ENCODE peak calls at places on chromosomes 1 and 21, in ten cellular contexts. Z is IMR-90, V is A549, J is adrenal gland, N is body of pancreas, A is spleen, S is heart left ventricle, C is ovary, W is endothelial cell of umbilical vein, H is right lobe of liver. D is an unnamed sample. For H3K9me3, the result is how much of the 10 kb centered on the place peaks cover.

GRCh38 chr1:239778221-239778813 is 313.4 kb upstream of the FMN2 start:
- DNase-seq in Z (no peak), V (peak), J (no peak), N (no peak), A (no peak), S (no peak), C (no peak), W (no peak), H (no peak), D (no peak)

GRCh38 chr1:95340056-95340455 is 106.0 kb downstream of the RWDD3 start:
- DNase-seq in Z (no peak), V (no peak), J (no peak), N (no peak), A (no peak), S (no peak), C (no peak), W (no peak), H (no peak), D (no peak)

GRCh38 chr21:35779690-35780570 is 280.4 kb downstream of the SETD4 start:
- DNase-seq in Z (peak), V (no peak), J (peak), N (peak), A (no peak), S (peak), C (no peak), W (no peak), H (no peak), D (peak)

GRCh38 chr1:202264300-202265075 is 70.9 kb downstream of the LGR6 start:
- DNase-seq in Z (no peak), V (no peak), J (peak), N (no peak), A (peak), S (no peak), C (no peak), W (no peak), H (no peak), D (no peak)

GRCh38 chr1:9766759-9767442 is 56.9 kb downstream of the CLSTN1 start:
- DNase-seq in Z (peak), V (peak), J (peak), N (peak), A (peak), S (no peak), C (no peak), W (no peak), H (no peak), D (no peak)

GRCh38 chr1:107787299-107787698 is 177.7 kb downstream of the VAV3 start:
- DNase-seq in Z (no peak), V (peak), J (no peak), N (no peak), A (peak), S (no peak), C (no peak), W (no peak), H (no peak), D (no peak)

GRCh38 chr1:48214820-48215219 is 7.7 kb upstream of the SLC5A9 start:
- DNase-seq in Z (no peak), V (no peak), J (no peak), N (no peak), A (no peak), S (no peak), C (no peak), W (no peak), H (no peak), D (no peak)

GRCh38 chr1:45499415-45499769 is 481 bp downstream of the CCDC163 start:
- DNase-seq in Z (no peak), V (no peak), J (peak), N (no peak), A (peak), S (no peak), C (no peak), W (peak), H (no peak), D (no peak)

GRCh38 chr1:34984435-34985062 is 598 bp downstream of the TMEM35B start:
- DNase-seq in Z (peak), V (no peak), J (peak), N (peak), A (no peak), S (peak), C (peak), W (peak), H (no peak), D (peak)

GRCh38 chr1:93641527-93641926 is 40.1 kb downstream of the BCAR3 start:
- DNase-seq in Z (peak), V (no peak), J (no peak), N (no peak), A (no peak), S (no peak), C (no peak), W (no peak), H (no peak), D (no peak)

GRCh38 chr1:69671363-69672010 is 103.8 kb downstream of the LRRC7 start:
- DNase-seq in Z (no peak), V (no peak), J (no peak), N (no peak), A (peak), S (no peak), C (no peak), W (no peak), H (no peak), D (no peak)

GRCh38 chr1:154860154-154860870 is 9.8 kb downstream of the KCNN3 start:
- DNase-seq in Z (no peak), V (no peak), J (no peak), N (no peak), A (no peak), S (no peak), C (no peak), W (no peak), H (no peak), D (no peak)

GRCh38 chr1:8980656-8981055 is 35.0 kb downstream of the CA6 start:
- DNase-seq in Z (no peak), V (no peak), J (no peak), N (no peak), A (no peak), S (no peak), C (no peak), W (no peak), H (no peak), D (no peak)

GRCh38 chr1:117967900-117968299 is 38.4 kb downstream of the WDR3 start:
- DNase-seq in Z (peak), V (no peak), J (no peak), N (no peak), A (no peak), S (no peak), C (no peak), W (no peak), H (no peak), D (no peak)

GRCh38 chr1:31444725-31445448 is 31.9 kb downstream of the SERINC2 start:
- DNase-seq in Z (no peak), V (peak), J (peak), N (peak), A (no peak), S (no peak), C (no peak), W (peak), H (peak), D (no peak)

GRCh38 chr1:93878501-93878888 is 511 bp downstream of the DNTTIP2 start:
- DNase-seq in Z (peak), V (peak), J (peak), N (peak), A (peak), S (peak), C (peak), W (peak), H (peak), D (peak)

GRCh38 chr1:215290018-215290417 is 207.5 kb downstream of the KCNK2 start:
- DNase-seq in Z (peak), V (no peak), J (no peak), N (no peak), A (no peak), S (no peak), C (no peak), W (no peak), H (no peak), D (no peak)

GRCh38 chr1:64031191-64031590 is 172.2 kb upstream of the UBE2U start:
- DNase-seq in Z (peak), V (no peak), J (no peak), N (no peak), A (no peak), S (peak), C (no peak), W (no peak), H (no peak), D (no peak)

GRCh38 chr1:222817529-222817928 is 2.7 kb downstream of the DISP1 start:
- DNase-seq in Z (peak), V (peak), J (peak), N (peak), A (no peak), S (peak), C (no peak), W (peak), H (no peak), D (no peak)

GRCh38 chr1:27488523-27489138 is 1.3 kb downstream of the WASF2 start:
- DNase-seq in Z (peak), V (peak), J (no peak), N (no peak), A (no peak), S (no peak), C (no peak), W (peak), H (no peak), D (no peak)

GRCh38 chr1:245751671-245752070 is 596.9 kb downstream of the KIF26B start:
- DNase-seq in Z (no peak), V (no peak), J (no peak), N (no peak), A (no peak), S (no peak), C (no peak), W (no peak), H (no peak), D (no peak)

GRCh38 chr1:54301494-54301893 is 101.5 kb downstream of the MRPL37 start:
- DNase-seq in Z (no peak), V (no peak), J (no peak), N (no peak), A (no peak), S (no peak), C (no peak), W (no peak), H (no peak), D (no peak)

GRCh38 chr1:169115891-169116585 is 9.5 kb downstream of the ATP1B1 start:
- DNase-seq in Z (peak), V (peak), J (peak), N (peak), A (peak), S (peak), C (no peak), W (no peak), H (peak), D (peak)

GRCh38 chr1:63557365-63557987 is 34.2 kb downstream of the EFCAB7 start:
- DNase-seq in Z (peak), V (peak), J (peak), N (peak), A (no peak), S (no peak), C (no peak), W (peak), H (no peak), D (peak)

GRCh38 chr1:10674700-10675598 is 121.5 kb downstream of the CASZ1 start:
- DNase-seq in Z (no peak), V (no peak), J (no peak), N (no peak), A (no peak), S (no peak), C (no peak), W (no peak), H (no peak), D (no peak)

GRCh38 chr1:179047637-179048002 is 21.9 kb downstream of the FAM20B start:
- DNase-seq in Z (no peak), V (no peak), J (no peak), N (no peak), A (no peak), S (no peak), C (no peak), W (no peak), H (no peak), D (no peak)

GRCh38 chr1:204650911-204651570 is 34.5 kb downstream of the LRRN2 start:
- DNase-seq in Z (no peak), V (no peak), J (no peak), N (no peak), A (no peak), S (no peak), C (no peak), W (no peak), H (no peak), D (no peak)

GRCh38 chr1:24932284-24932683 is 2.2 kb upstream of the RUNX3 start:
- DNase-seq in Z (no peak), V (peak), J (peak), N (no peak), A (peak), S (no peak), C (no peak), W (no peak), H (no peak), D (peak)

GRCh38 chr1:231202125-231202633 is 38.8 kb upstream of the GNPAT start:
- DNase-seq in Z (no peak), V (no peak), J (no peak), N (no peak), A (peak), S (no peak), C (no peak), W (no peak), H (no peak), D (no peak)

GRCh38 chr1:91529856-91530255 is 29.2 kb downstream of the CDC7 start:
- DNase-seq in Z (peak), V (peak), J (peak), N (no peak), A (no peak), S (no peak), C (no peak), W (peak), H (no peak), D (no peak)

GRCh38 chr1:165376041-165376810 is 19.7 kb upstream of the LMX1A start:
- DNase-seq in Z (peak), V (no peak), J (peak), N (peak), A (peak), S (peak), C (peak), W (peak), H (peak), D (peak)

GRCh38 chr1:19179597-19180271 is 30.3 kb downstream of the UBR4 start:
- DNase-seq in Z (peak), V (peak), J (no peak), N (peak), A (no peak), S (no peak), C (no peak), W (peak), H (no peak), D (peak)

GRCh38 chr1:93569479-93569878 is 112.2 kb downstream of the BCAR3 start:
- DNase-seq in Z (no peak), V (no peak), J (no peak), N (no peak), A (no peak), S (no peak), C (no peak), W (no peak), H (no peak), D (no peak)

GRCh38 chr1:190478193-190479007 is 736 bp upstream of the BRINP3 start:
- DNase-seq in Z (peak), V (peak), J (no peak), N (peak), A (no peak), S (no peak), C (peak), W (peak), H (no peak), D (peak)

GRCh38 chr1:16019580-16020277 is 1.9 kb upstream of the HSPB7 start:
- DNase-seq in Z (peak), V (no peak), J (peak), N (no peak), A (no peak), S (peak), C (no peak), W (no peak), H (no peak), D (no peak)

GRCh38 chr1:247865416-247865815 is 8.4 kb downstream of the TRIM58 start:
- DNase-seq in Z (no peak), V (no peak), J (no peak), N (no peak), A (no peak), S (no peak), C (no peak), W (no peak), H (no peak), D (no peak)
- H3K9me3 ChIP-seq in Z (under half), V (under half), J (under half), N (under half), A (under half), S (under half), C (under half), W (under half), H (under half), D (under half)

GRCh38 chr1:206558794-206559660 is 51.7 kb downstream of the RASSF5 start:
- DNase-seq in Z (no peak), V (no peak), J (no peak), N (no peak), A (no peak), S (no peak), C (no peak), W (no peak), H (no peak), D (no peak)

GRCh38 chr1:206559661-206559995 is 52.3 kb downstream of the RASSF5 start:
- DNase-seq in Z (no peak), V (no peak), J (peak), N (no peak), A (no peak), S (no peak), C (no peak), W (no peak), H (no peak), D (no peak)

GRCh38 chr1:206556047-206556747 is 48.9 kb downstream of the RASSF5 start:
- DNase-seq in Z (no peak), V (no peak), J (peak), N (no peak), A (no peak), S (no peak), C (no peak), W (no peak), H (no peak), D (no peak)

GRCh38 chr1:206556748-206557635 is 49.7 kb downstream of the RASSF5 start:
- DNase-seq in Z (peak), V (peak), J (peak), N (peak), A (peak), S (peak), C (peak), W (peak), H (peak), D (peak)

GRCh38 chr1:206557636-206558473 is 50.5 kb downstream of the RASSF5 start:
- DNase-seq in Z (no peak), V (no peak), J (no peak), N (peak), A (peak), S (no peak), C (no peak), W (no peak), H (no peak), D (no peak)
- TF ChIP-seq POLR2A in Z (no peak), V (no peak), J (no peak), N (no peak), A (no peak), S (no peak), C (no peak), W (no peak), H (no peak), D (no peak)

GRCh38 chr1:106526650-106527049 is 529.8 kb upstream of the PRMT6 start:
- DNase-seq in Z (peak), V (no peak), J (no peak), N (no peak), A (no peak), S (no peak), C (no peak), W (no peak), H (no peak), D (no peak)

GRCh38 chr1:106524631-106525030 is 531.8 kb upstream of the PRMT6 start:
- DNase-seq in Z (no peak), V (no peak), J (no peak), N (no peak), A (no peak), S (no peak), C (no peak), W (no peak), H (no peak), D (no peak)

DNA sequence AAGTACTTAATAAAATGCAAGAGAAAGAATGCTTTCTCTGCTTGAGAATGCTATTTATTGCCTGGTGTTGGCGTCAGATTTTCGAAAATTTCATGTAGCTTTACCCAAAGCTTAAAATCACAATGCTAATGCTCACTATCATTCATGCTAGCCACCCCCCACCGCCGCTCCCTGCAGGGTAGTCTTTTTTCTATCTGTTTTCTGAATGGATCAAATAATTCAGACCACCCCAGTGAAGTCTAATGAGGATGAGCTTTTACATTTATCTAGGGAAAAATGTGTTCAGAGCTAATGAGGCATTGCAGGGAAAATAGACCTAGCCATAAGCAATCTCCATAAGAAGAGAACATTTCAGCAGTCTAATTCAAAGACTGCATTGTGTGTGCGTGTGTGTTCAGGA is 533.0 kb upstream of the PRMT6 start:
- DNase-seq in Z (no peak), V (no peak), J (no peak), N (no peak), A (no peak), S (no peak), C (no peak), W (no peak), H (no peak), D (no peak)
- H3K4me3 ChIP-seq in Z (no peak), V (no peak), J (no peak), N (no peak), A (no peak), S (no peak), C (no peak), W (no peak), H (no peak), D (no peak)

DNA sequence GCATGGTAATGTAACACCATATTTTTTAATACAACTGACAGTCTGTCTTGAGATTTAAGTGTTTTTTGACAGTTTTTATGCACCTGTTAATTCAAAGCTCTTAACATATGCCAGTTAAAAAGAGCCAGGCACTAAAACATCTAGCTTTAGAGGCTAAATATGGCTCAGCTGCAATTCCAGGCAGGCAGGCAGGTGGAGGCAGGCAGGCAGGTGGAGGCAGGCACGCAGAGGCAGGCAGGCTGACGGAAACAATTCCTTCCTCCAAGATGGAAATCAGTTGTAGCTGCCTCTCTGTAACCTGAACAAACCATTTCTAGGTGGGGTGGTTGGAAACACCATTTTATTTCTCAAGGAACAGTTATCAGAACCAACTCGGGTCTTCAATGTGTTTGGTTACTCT is 51.2 kb downstream of the GORAB start:
- DNase-seq in Z (no peak), V (no peak), J (no peak), N (no peak), A (no peak), S (no peak), C (no peak), W (no peak), H (no peak), D (no peak)
- H3K9me3 ChIP-seq in Z (under half), V (under half), J (under half), N (under half), A (under half), S (under half), C (under half), W (under half), H (under half), D (under half)

DNA sequence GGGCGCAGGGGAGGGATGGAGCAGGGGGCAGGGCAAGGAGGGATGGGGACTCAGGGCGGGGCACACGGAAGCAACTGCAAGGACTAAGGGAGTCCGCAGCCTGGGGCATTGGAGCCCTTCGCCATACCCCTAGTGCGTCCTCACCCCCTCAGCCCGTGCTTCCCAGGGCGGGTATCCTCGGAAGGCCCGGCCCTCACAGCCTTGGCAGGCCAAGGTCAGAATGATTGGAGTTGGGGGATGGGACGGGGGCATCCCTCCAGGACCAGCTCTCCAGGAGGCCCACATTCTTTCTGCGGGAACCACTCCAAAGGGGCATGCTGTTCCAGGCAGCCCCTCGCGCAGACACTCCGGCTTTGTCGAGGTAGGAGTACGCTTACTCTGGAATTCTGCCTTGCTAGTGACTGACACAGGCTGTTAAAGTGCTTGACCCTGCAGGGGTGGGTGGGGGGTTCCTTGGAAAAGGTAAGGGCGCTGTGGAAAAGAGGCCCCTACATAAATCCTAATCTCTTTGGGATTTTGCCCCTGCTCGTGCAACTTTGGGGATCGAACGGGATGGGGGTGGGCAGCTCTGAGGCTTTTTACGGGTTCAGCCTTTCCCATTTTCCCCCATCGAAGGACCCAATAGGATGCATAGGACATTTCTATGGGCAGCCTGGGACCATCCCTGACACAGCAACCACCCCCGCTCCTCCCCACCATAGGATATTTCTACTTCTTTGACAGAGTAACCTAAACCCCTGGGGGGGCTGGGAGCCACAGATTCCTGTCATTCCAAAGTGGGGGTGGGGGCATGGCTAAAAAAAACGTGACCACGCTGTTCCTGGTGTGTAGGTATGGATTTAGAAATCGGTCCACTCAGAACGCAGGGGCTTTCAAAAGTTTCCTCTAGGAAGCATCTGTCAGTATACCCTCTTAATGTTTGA is 744 bp upstream of the TRIM11 start:
- DNase-seq in Z (no peak), V (no peak), J (no peak), N (no peak), A (peak), S (no peak), C (no peak), W (no peak), H (no peak), D (no peak)
- TF ChIP-seq POLR2A in Z (no peak), V (peak), J (no peak), N (no peak), A (no peak), S (no peak), C (no peak), W (peak), H (no peak), D (no peak)